ENCODE peak calls at places on chromosome 1, in four cellular contexts. Y is K562, L is HepG2, D is GM12878. R is an unnamed sample.

GRCh38 chr1:152514715-152515453 is 602 bp downstream of the CRCT1 start:
- DNase-seq in Y (no peak), L (no peak), D (no peak), R (no peak)

GRCh38 chr1:229229137-229229720 is 41.7 kb upstream of the RAB4A start:
- DNase-seq in Y (no peak), D (no peak), L (no peak), R (no peak)

GRCh38 chr1:1377540-1378205 is 2.7 kb upstream of the AURKAIP1 start:
- DNase-seq in Y (no peak), L (no peak), D (no peak), R (no peak)

GRCh38 chr1:15304708-15305326 is 57.8 kb downstream of the FHAD1 start:
- DNase-seq in L (peak), D (no peak), Y (peak), R (peak)

GRCh38 chr1:211828584-211829342 is 1.8 kb downstream of the LPGAT1 start:
- DNase-seq in Y (no peak), D (no peak), L (peak), R (no peak)

GRCh38 chr1:211653329-211653728 is 22.1 kb downstream of the NEK2 start:
- DNase-seq in L (no peak), Y (no peak), D (no peak), R (no peak)

GRCh38 chr1:51990478-51990965 is at the start of gene RAB3B:
- DNase-seq in L (peak), Y (peak), D (no peak), R (peak)

GRCh38 chr1:89611721-89612120 is 21.2 kb upstream of the LRRC8C start:
- DNase-seq in L (no peak), D (peak), Y (no peak), R (no peak)

GRCh38 chr1:224431726-224432125 is 2.9 kb downstream of the WDR26 start:
- DNase-seq in Y (no peak), L (no peak), D (no peak), R (no peak)

GRCh38 chr1:224429616-224430015 is 5.0 kb downstream of the WDR26 start:
- DNase-seq in Y (no peak), D (no peak), L (no peak), R (no peak)

GRCh38 chr1:224432141-224432540 is 2.5 kb downstream of the WDR26 start:
- DNase-seq in L (no peak), Y (no peak), D (no peak), R (no peak)

GRCh38 chr1:224432672-224433040 is 1.9 kb downstream of the WDR26 start:
- DNase-seq in L (no peak), D (no peak), Y (peak), R (no peak)

DNA sequence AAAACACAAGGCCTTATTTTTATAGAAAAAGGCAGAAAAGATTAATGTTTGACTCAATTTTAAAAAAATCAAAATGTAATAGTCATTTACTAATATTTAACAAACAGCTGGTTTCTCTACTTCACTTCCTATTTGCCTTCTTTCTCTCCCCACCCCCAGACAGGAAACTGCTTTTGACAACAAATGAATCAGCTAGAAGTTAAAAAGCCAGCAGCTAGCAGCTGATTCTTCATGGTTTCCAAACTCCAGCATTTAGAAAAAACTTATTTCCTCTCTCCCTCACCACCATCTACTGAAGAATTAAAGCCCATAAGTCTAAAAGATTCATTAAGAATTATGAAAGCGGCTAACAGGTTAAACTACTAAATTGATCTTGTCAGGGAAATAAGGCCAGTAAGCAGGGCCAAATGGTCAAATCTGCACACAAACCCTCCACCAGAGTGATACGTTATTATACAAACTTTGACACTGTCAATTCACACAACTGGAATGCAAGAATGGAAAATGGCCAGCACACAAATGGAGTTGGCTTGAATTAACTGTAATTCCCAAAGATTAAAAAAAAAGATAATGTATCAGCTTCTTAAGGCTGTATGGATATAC is 4.0 kb downstream of the WDR26 start:
- DNase-seq in L (peak), Y (peak), D (no peak), R (no peak)
- TF ChIP-seq ETV6 in L (no peak), Y (no peak), D (no peak), R (no peak)

DNA sequence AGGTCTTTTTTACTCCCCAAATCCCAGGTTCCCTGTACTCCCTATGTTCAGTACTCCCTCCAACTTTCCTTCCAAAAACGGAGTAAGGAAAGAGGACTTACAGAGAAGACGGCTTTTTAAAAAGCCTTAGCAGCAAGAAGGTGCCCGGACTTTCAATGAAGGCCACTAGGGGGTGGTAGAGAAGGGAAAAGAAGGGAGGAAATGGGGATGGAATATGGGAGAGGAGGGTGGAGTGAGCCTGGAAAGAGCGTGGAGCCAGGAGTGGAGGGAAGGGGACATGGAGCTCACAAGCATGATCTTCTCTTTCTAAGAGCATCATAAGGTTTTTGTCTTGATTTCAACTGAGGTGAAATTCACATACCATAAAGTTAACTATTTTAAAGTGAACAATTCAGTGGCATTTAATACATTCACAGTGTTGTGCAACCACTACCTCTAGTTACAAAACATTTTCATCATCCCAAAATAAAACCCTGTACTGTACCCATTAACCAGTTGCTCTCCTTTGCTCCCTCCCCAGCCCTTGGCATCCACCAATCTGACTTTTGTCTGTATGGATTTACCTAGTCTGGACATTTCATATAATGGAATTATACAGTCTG is 129.9 kb downstream of the ZNF281 start:
- DNase-seq in Y (peak), D (no peak), L (peak), R (peak)
- TF ChIP-seq ETV6 in Y (no peak), D (no peak), L (no peak), R (no peak)

DNA sequence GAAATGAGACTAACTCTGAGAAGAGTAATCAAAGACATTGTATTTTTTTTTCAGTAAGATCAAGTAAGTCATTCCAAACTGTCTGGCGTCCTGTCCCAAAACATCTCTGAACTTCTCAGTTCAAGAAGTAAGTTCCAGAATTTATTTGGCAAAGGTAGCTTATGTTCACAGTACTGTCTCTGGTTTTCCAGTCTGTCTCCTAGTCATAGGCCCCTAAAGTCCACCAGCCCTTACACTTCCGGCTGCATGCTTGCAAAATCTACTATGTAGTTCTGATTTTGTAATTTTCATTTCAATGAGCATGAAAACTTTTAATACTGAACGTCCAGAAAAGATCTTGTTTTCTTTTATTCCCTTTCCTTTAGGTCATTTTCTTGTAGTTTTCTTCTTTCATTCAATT is 61.3 kb upstream of the S1PR1 start:
- DNase-seq in Y (no peak), L (no peak), D (no peak), R (no peak)
- TF ChIP-seq ETV6 in Y (no peak), L (no peak), D (no peak), R (no peak)

DNA sequence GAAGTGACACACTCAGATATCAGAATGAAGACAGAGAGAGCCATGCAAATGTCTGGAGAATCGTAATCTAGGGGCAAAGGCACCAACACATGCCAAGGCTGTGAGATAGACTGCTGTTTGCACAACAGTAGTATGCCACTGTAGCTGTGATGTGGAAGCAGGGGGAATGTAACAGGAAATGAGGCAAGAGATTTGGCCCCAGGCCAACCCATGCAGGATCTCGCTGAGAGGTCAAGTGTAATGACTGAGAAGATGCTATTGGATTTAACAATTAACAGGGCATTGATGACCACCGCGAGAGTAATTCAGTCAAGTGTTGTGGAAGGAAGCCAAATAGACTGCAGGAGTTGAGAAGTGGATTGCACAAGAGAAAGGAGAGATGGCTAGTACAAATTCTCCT is 107.3 kb upstream of the ST6GALNAC5 start:
- DNase-seq in D (no peak), L (no peak), Y (no peak), R (no peak)
- TF ChIP-seq ETV6 in D (no peak), L (no peak), Y (no peak), R (no peak)

GRCh38 chr1:8201331-8201861 is 116.5 kb upstream of the SLC45A1 start:
- DNase-seq in D (no peak), Y (no peak), L (peak), R (no peak)

GRCh38 chr1:8198522-8198921 is 119.4 kb upstream of the SLC45A1 start:
- DNase-seq in L (no peak), Y (no peak), D (no peak), R (no peak)

GRCh38 chr1:8194481-8195227 is 123.3 kb upstream of the SLC45A1 start:
- DNase-seq in D (no peak), Y (no peak), L (peak), R (no peak)

GRCh38 chr1:8200317-8201115 is 117.4 kb upstream of the SLC45A1 start:
- DNase-seq in D (no peak), L (peak), Y (no peak), R (no peak)

DNA sequence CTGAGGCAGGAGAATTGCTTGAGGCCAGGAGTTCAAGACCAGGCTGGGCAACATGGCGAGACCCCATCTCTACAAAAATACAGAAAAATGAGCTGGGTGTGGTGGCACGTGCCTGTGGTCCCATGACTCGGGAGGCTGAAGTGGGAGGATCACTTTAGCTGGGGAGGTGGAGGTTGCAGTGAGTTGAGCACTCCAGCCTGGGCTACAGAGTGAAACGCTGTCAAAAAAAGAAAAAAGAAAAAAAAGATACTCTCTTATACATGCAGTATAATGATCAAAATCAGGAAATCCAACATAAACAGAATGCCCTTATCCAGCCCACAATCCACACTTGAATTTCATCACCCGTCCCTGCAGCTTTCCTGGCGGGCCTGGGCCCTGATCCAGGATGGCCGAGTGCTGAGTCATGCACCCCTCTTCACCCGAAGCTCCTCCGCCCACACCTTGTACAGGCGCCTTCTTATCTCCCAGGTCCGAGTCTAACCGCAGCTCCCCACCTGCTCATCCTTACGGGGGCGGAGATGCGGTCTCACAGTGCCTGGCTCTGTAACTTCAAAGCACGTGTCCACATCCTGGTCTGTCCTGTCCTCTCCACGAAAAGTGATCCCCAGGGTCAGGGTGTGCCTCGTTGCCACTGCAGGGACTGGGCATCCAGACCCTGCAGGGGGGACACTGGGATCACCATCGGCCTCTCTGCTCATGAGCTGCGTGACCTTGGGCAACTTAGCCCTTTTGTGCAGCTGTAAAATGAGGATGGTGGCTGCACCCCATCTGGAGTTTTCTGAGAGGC is 120.2 kb upstream of the SLC45A1 start:
- DNase-seq in Y (peak), L (peak), D (no peak), R (no peak)
- TF ChIP-seq ETV6 in Y (no peak), L (peak), D (no peak), R (no peak)

DNA sequence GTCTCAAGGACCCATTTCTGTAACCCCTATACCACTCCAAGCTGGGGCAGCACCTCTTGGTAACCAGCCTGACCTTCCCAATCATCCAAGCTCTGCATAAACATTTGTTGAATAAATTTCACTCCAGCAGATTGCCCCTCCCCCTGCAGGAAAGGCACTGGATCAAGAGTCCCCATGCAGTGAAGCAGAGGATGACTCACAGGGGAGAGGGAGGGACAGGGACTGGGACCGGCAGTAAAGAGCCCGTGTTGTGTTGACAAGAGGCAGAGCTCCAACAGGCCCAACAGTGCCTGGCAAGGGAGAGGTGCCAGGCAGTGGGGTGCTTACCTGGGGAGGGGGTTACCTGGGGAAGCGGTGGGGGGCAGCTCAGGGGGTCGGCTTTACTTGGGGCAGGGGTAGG is 32.3 kb downstream of the SLC9A1 start:
- DNase-seq in Y (peak), L (peak), D (no peak), R (no peak)
- TF ChIP-seq ETV6 in Y (no peak), L (no peak), D (no peak), R (no peak)